ENCODE peak calls at places on chromosomes 11 and 22, in six cellular contexts. W, V, N, I, M and J are unnamed samples.

GRCh38 chr11:76615950-76616349 is 54.6 kb downstream of the LRRC32 start:
- DNase-seq in W (no peak), V (peak; percentile 38), N (peak; percentile 44), I (no peak), M (peak; percentile 92), J (no peak)

GRCh38 chr11:34546511-34547206 is 33.1 kb upstream of the ELF5 start:
- DNase-seq in W (no peak), V (no peak), N (peak; percentile 9), I (no peak), M (no peak), J (no peak)

GRCh38 chr11:92222701-92223100 is 1.9 kb upstream of the FAT3 start:
- DNase-seq in W (no peak), V (no peak), N (no peak), I (no peak), M (no peak), J (no peak)

GRCh38 chr11:128458316-128458715 is 129.0 kb downstream of the ETS1 start:
- DNase-seq in W (peak; percentile 36), V (peak; percentile 97), N (no peak), I (no peak), M (no peak), J (no peak)

GRCh38 chr11:111906680-111907079 is 4.9 kb downstream of the CRYAB start:
- DNase-seq in W (no peak), V (no peak), N (no peak), I (no peak), M (no peak), J (no peak)

GRCh38 chr11:70555092-70555491 is 156.8 kb downstream of the CTTN start:
- DNase-seq in W (no peak), V (no peak), N (no peak), I (no peak), M (no peak), J (no peak)

GRCh38 chr22:21961886-21962654 is 9.4 kb upstream of the PPM1F start:
- DNase-seq in W (peak; percentile 28), V (peak; percentile 72), N (no peak), I (no peak), M (no peak), J (no peak)

GRCh38 chr11:99534812-99535211 is 514.1 kb downstream of the CNTN5 start:
- DNase-seq in W (no peak), V (peak; percentile 64), N (no peak), I (no peak), M (no peak), J (no peak)

GRCh38 chr11:75468534-75469340 is 35.7 kb upstream of the KLHL35 start:
- DNase-seq in W (no peak), V (peak; percentile 93), N (peak; percentile 43), I (peak; percentile 76), M (peak; percentile 67), J (no peak)

GRCh38 chr11:75174781-75175370 is 24.0 kb downstream of the SLCO2B1 start:
- DNase-seq in W (no peak), V (peak; percentile 34), N (no peak), I (no peak), M (peak; percentile 58), J (no peak)

GRCh38 chr11:14927146-14927545 is 35.1 kb upstream of the CYP2R1 start:
- DNase-seq in W (no peak), V (peak; percentile 5), N (no peak), I (no peak), M (no peak), J (no peak)

GRCh38 chr11:2832718-2833020 is 52.9 kb downstream of the CDKN1C start:
- DNase-seq in W (no peak), V (no peak), N (no peak), I (no peak), M (no peak), J (no peak)

GRCh38 chr22:50641696-50642607 is 14.0 kb upstream of the ARSA start:
- DNase-seq in W (no peak), V (peak; percentile 32), N (no peak), I (no peak), M (no peak), J (no peak)

GRCh38 chr22:49365910-49366309 is 461.8 kb downstream of the BRD1 start:
- DNase-seq in W (no peak), V (no peak), N (no peak), I (no peak), M (no peak), J (peak; percentile 64)

GRCh38 chr11:60357771-60358170 is 20.6 kb upstream of the MS4A7 start:
- DNase-seq in W (no peak), V (no peak), N (no peak), I (no peak), M (no peak), J (no peak)

GRCh38 chr22:44155115-44155514 is 25.6 kb upstream of the PARVG start:
- DNase-seq in W (no peak), V (no peak), N (no peak), I (no peak), M (no peak), J (no peak)

GRCh38 chr11:102527701-102528100 is 2.8 kb downstream of the MMP7 start:
- DNase-seq in W (no peak), V (no peak), N (no peak), I (no peak), M (no peak), J (no peak)

GRCh38 chr11:130003717-130004001 is 1.0 kb upstream of the PRDM10 start:
- DNase-seq in W (no peak), V (no peak), N (peak; percentile 77), I (no peak), M (no peak), J (no peak)

GRCh38 chr11:100151944-100152343 is 535.1 kb upstream of the ARHGAP42 start:
- DNase-seq in W (peak; percentile 0), V (no peak), N (no peak), I (no peak), M (no peak), J (no peak)

GRCh38 chr11:129331217-129331616 is 44.4 kb upstream of the BARX2 start:
- DNase-seq in W (peak; percentile 6), V (peak; percentile 4), N (peak; percentile 27), I (no peak), M (no peak), J (no peak)

GRCh38 chr11:134844838-134845237 is 432.8 kb upstream of the B3GAT1 start:
- DNase-seq in W (no peak), V (no peak), N (no peak), I (no peak), M (no peak), J (no peak)

GRCh38 chr22:36493690-36494110 is 12.3 kb upstream of the TXN2 start:
- DNase-seq in W (no peak), V (no peak), N (no peak), I (no peak), M (peak; percentile 46), J (no peak)
- TF ChIP-seq POLR2A in W (no peak), V (no peak), N (no peak), I (no peak), M (no peak), J (no peak)

DNA sequence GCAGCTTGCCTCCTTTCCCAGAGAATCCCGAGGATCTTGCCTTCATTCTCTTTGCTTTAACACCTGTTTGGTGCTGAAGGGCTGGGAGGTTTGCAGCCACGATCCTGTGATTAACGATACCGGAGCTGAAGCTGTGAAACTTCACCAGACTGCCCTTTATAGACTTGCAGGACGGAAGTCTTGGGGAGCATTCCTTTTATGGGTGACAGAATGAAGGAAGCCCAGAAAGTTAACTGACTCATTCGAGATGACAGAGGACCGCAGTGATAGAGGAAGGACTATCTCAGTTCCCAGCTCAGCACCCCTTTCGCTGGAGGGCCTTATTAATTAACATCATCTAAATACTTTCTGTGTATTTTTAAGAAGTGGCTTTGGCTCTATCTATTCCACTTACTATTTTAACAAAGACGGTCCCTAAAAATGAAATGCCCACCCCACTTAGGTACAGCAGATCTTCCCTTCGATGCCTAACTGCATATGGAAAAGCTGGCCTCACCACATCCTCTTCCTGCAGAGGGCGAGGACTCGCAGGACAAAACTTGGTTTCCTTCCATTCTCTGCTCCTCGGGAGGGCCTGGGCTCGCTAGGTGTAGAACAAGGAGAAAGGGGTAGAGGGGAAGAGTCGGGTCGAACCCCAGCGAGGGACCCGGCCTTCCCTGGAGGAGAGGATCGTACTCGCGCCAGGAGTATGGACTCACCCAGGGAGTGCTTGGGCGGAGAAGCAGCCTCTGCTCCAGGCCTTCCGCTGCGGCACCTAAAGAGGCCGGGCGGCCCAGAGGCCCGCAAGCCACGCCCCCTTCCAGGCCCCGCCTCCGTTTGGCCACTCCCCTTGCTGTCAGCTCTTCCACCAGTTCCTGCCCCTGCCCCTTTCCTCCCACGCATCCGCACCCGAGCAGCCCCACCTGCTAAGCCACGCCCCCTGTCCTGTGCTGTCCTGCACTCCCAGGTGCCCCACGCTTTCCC is 30.7 kb upstream of the USP47 start:
- DNase-seq in W (no peak), V (no peak), N (no peak), I (no peak), M (no peak), J (no peak)
- TF ChIP-seq POLR2A in W (no peak), V (no peak), N (no peak), I (no peak), M (no peak), J (no peak)

GRCh38 chr11:68436985-68437926 is 23.3 kb upstream of the PPP6R3 start:
- DNase-seq in W (peak; percentile 37), V (peak; percentile 72), N (no peak), I (no peak), M (peak; percentile 79), J (no peak)
- TF ChIP-seq POLR2A in W (no peak), V (no peak), N (no peak), I (no peak), M (no peak), J (no peak)

DNA sequence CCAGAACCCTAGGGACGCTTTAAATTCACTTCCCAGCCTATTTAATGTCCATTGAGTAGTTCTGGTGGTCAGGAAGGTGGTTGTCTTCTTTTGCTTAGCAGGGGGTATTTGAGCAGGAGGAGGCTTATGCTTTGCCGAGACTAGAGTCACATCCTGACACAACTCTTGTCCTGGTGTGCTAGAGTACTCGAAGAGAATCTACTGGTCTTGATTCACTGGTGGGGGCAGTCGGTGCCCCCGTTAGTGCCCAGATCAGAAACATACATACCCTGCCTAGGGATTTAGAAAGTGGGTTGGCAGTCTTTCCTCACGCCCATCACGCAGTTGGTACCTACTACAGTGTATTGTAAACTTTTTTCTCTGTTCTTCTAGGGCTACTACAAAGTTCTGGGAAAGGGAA is 2.7 kb downstream of the RPL27A start:
- DNase-seq in W (no peak), V (no peak), N (no peak), I (no peak), M (no peak), J (peak; percentile 74)
- TF ChIP-seq POLR2A in W (no peak), V (no peak), N (no peak), I (no peak), M (no peak), J (no peak)